ENCODE peak calls at places on chromosomes 12 and 14, in eight cellular contexts. F is adrenal gland; K is keratinocyte; O is HCT116; Q is CD4-positive, CD25-positive, alpha-beta regulatory T cell; S is pancreas; C is A673; D is heart right ventricle. Z is an unnamed sample. For H3K36me3, the result is how much of the 10 kb centered on the place peaks cover.

GRCh38 chr14:71331393-71331792 is 424.1 kb downstream of the PCNX1 start:
- DNase-seq in O (no peak), S (no peak), D (no peak), K (no peak), C (no peak), Q (no peak), F (no peak), Z (no peak)

GRCh38 chr12:111978545-111978944 is 34.4 kb downstream of the TMEM116 start:
- DNase-seq in C (no peak), F (no peak), D (no peak), Q (no peak), K (no peak), S (no peak), O (no peak), Z (no peak)

GRCh38 chr14:96261053-96261452 is 5.0 kb downstream of the BDKRB1 start:
- DNase-seq in C (no peak), F (no peak), O (no peak), K (no peak), Q (no peak), D (no peak), S (no peak), Z (no peak)

GRCh38 chr12:48681416-48681737 is 661 bp downstream of the KANSL2 start:
- DNase-seq in O (no peak), C (no peak), F (no peak), S (no peak), D (no peak), Q (no peak), K (no peak), Z (no peak)

GRCh38 chr14:53620325-53620716 is 336.3 kb downstream of the BMP4 start:
- DNase-seq in D (no peak), Q (no peak), S (no peak), F (no peak), K (no peak), C (no peak), O (no peak), Z (no peak)

GRCh38 chr14:64604001-64604400 is 54.2 kb downstream of the PPP1R36 start:
- DNase-seq in K (no peak), C (no peak), F (no peak), S (no peak), Q (no peak), D (no peak), O (no peak), Z (no peak)

GRCh38 chr12:20058068-20058467 is 310.3 kb upstream of the PDE3A start:
- DNase-seq in C (no peak), F (no peak), K (no peak), D (no peak), Q (no peak), S (no peak), O (no peak), Z (no peak)

GRCh38 chr14:38721822-38722431 is 381.1 kb downstream of the SEC23A start:
- DNase-seq in S (peak), K (no peak), F (peak), C (peak), Q (no peak), D (peak), O (peak), Z (peak)

GRCh38 chr14:105141026-105141425 is 27.6 kb downstream of the JAG2 start:
- DNase-seq in K (no peak), O (no peak), C (no peak), S (no peak), F (no peak), Q (no peak), D (no peak), Z (peak)

GRCh38 chr12:111728795-111729194 is 37.9 kb upstream of the ALDH2 start:
- DNase-seq in K (no peak), C (no peak), O (no peak), Q (no peak), D (no peak), F (no peak), S (no peak), Z (no peak)

GRCh38 chr14:43894534-43894933 is 612.5 kb downstream of the FSCB start:
- DNase-seq in F (no peak), K (no peak), D (no peak), C (peak), S (no peak), Q (no peak), O (peak), Z (no peak)

GRCh38 chr12:89844539-89844938 is 135.9 kb upstream of the ATP2B1 start:
- DNase-seq in C (no peak), S (no peak), F (no peak), O (no peak), Q (no peak), D (no peak), K (no peak), Z (no peak)

GRCh38 chr12:111182391-111182790 is 186.5 kb downstream of the PHETA1 start:
- DNase-seq in Q (no peak), S (no peak), K (no peak), C (no peak), D (no peak), O (no peak), F (no peak), Z (no peak)

GRCh38 chr12:124379938-124380754 is 85.3 kb downstream of the RFLNA start:
- DNase-seq in S (no peak), F (peak), O (no peak), D (peak), Q (no peak), C (no peak), K (no peak), Z (peak)

GRCh38 chr12:100199347-100200136 is 1.1 kb upstream of the ACTR6 start:
- DNase-seq in O (peak), S (peak), Q (peak), F (peak), K (no peak), D (peak), C (peak), Z (peak)

GRCh38 chr12:70985850-70986249 is 65.3 kb upstream of the PTPRR start:
- DNase-seq in Q (no peak), S (no peak), F (no peak), D (no peak), C (no peak), O (no peak), K (no peak), Z (no peak)

GRCh38 chr14:64695071-64695470 is 9.2 kb upstream of the PLEKHG3 start:
- DNase-seq in D (no peak), C (no peak), S (no peak), O (no peak), Q (no peak), K (no peak), F (no peak), Z (no peak)

GRCh38 chr14:95191445-95192199 is 34.3 kb upstream of the DICER1 start:
- DNase-seq in D (no peak), S (no peak), F (no peak), C (no peak), K (no peak), Q (no peak), O (no peak), Z (no peak)

GRCh38 chr12:59194794-59195193 is 274.5 kb upstream of the LRIG3 start:
- DNase-seq in F (no peak), Q (no peak), D (no peak), S (no peak), C (no peak), K (no peak), O (no peak), Z (no peak)

GRCh38 chr12:71731439-71732356 is 23.0 kb upstream of the RAB21 start:
- DNase-seq in Q (no peak), C (peak), D (no peak), O (no peak), S (no peak), F (no peak), K (no peak), Z (no peak)

GRCh38 chr12:89993632-89994031 is 285.0 kb upstream of the ATP2B1 start:
- DNase-seq in Q (no peak), F (no peak), D (no peak), O (no peak), S (no peak), C (no peak), K (no peak), Z (no peak)

GRCh38 chr14:61480704-61481285 is 159.4 kb downstream of the PRKCH start:
- DNase-seq in C (no peak), D (no peak), Q (no peak), F (no peak), K (no peak), O (no peak), S (no peak), Z (no peak)

GRCh38 chr12:15788266-15789214 is 648 bp downstream of the EPS8 start:
- DNase-seq in S (peak), C (peak), O (peak), F (peak), Q (no peak), D (peak), K (no peak), Z (peak)

GRCh38 chr12:24852420-24852819 is 96.5 kb downstream of the BCAT1 start:
- DNase-seq in O (no peak), S (no peak), Q (no peak), C (no peak), F (no peak), D (no peak), K (no peak), Z (no peak)

GRCh38 chr12:106551410-106551809 is 31.4 kb upstream of the RFX4 start:
- DNase-seq in Q (no peak), C (peak), F (no peak), O (no peak), S (no peak), D (no peak), K (no peak), Z (no peak)

GRCh38 chr12:12365442-12365802 is 8.5 kb downstream of the BORCS5 start:
- DNase-seq in D (no peak), K (no peak), Q (no peak), S (no peak), F (no peak), C (no peak), O (no peak), Z (no peak)

GRCh38 chr12:122356192-122356635 is 66.3 kb downstream of the CLIP1 start:
- DNase-seq in O (peak), C (peak), K (peak), F (peak), S (no peak), D (no peak), Q (peak), Z (no peak)

GRCh38 chr12:29282452-29282851 is 98.5 kb downstream of the ERGIC2 start:
- DNase-seq in D (no peak), S (no peak), C (peak), K (no peak), Q (no peak), F (no peak), O (no peak), Z (no peak)

GRCh38 chr12:1094714-1095113 is 103.7 kb downstream of the ERC1 start:
- DNase-seq in S (no peak), O (no peak), D (no peak), K (no peak), C (no peak), Q (no peak), F (no peak), Z (no peak)

DNA sequence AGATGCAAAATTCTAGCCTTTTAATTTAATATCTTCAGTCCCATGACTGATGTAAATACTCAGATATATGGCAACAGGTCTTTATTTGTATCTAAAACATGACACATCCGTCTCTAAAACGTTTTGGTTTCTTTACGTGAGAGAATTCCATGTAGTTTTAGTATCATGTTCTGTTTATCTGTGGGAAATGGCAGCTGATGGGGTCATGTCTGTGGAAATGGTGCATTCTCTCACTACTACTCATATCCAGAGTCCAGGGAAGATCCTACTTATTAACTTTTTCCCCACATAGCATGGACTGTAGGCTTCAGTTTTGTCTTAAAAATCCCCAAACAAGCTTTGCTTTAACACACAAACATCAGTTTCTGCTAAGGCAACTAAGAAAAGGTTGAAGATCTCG is 53.8 kb downstream of the SPTLC2 start:
- DNase-seq in D (no peak), S (no peak), K (no peak), O (no peak), F (no peak), Q (no peak), C (no peak), Z (no peak)
- H3K36me3 ChIP-seq in D (half or more), S (under half), K (under half), O (under half), F (under half), Q (under half), C (under half), Z (under half)

GRCh38 chr12:128025856-128026255 is 241.1 kb upstream of the TMEM132C start:
- DNase-seq in D (no peak), C (no peak), F (no peak), O (no peak), Q (no peak), S (no peak), K (no peak), Z (no peak)
- H3K36me3 ChIP-seq in D (under half), C (under half), F (under half), O (under half), Q (under half), S (under half), K (under half), Z (under half)

GRCh38 chr12:6469092-6469491 is 1.4 kb downstream of the VAMP1 start:
- DNase-seq in O (no peak), C (no peak), F (peak), D (no peak), K (no peak), S (no peak), Q (no peak), Z (no peak)
- H3K36me3 ChIP-seq in O (under half), C (under half), F (under half), D (under half), K (under half), S (under half), Q (under half), Z (under half)

GRCh38 chr14:101964297-101965144 is at the start of gene DYNC1H1:
- DNase-seq in D (peak), C (peak), K (peak), S (peak), Q (peak), F (peak), O (peak), Z (peak)

GRCh38 chr14:101968186-101968585 is 3.8 kb downstream of the DYNC1H1 start:
- DNase-seq in F (peak), D (no peak), C (no peak), S (no peak), K (no peak), O (no peak), Q (no peak), Z (no peak)

GRCh38 chr14:101966742-101967141 is 2.4 kb downstream of the DYNC1H1 start:
- DNase-seq in D (no peak), C (no peak), O (no peak), Q (no peak), S (no peak), K (no peak), F (no peak), Z (no peak)

GRCh38 chr14:101965145-101965531 is 765 bp downstream of the DYNC1H1 start:
- DNase-seq in F (peak), D (peak), S (peak), K (no peak), Q (peak), C (peak), O (peak), Z (peak)

GRCh38 chr14:101965796-101966718 is 1.7 kb downstream of the DYNC1H1 start:
- DNase-seq in K (no peak), C (no peak), O (no peak), D (no peak), F (peak), Q (no peak), S (no peak), Z (no peak)
- H3K36me3 ChIP-seq in K (under half), C (under half), O (under half), D (under half), F (under half), Q (under half), S (under half), Z (under half)

DNA sequence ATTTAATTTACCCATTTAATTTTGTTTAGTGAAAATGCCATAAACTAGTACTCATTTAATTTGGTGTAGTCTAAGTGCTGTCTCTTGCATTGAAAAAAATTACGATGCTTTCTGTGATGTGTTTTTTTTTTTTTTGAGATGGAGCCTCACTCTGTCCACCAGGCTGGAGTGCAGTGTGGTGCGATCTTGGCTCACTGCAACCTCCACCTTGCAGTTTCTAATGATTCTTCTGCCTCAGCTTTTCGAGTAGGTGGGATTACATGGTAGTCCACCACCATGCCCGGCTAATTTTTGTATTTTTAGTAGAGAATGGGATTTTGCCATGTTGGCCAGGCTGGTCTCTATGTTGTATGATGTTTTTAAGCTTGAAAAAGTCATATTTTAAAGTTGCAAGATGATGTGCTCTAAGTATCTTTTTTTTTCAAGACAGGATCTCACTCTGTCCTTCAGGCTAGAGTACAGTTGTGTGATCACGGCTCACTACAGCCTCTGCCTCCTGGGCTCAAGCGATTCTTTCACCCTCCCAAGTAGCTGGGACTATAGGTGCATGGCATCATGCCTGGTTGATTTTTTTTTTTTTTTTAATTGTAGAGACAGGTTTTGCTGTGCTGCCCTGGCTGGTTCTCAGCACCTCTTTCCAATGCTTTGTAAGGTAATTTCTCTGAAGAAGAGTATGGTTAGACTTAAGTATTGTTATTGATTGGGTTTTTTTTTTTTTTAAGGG is 8.6 kb downstream of the LRRC10 start:
- DNase-seq in D (no peak), O (no peak), K (no peak), C (no peak), S (no peak), Q (no peak), F (no peak), Z (no peak)
- H3K36me3 ChIP-seq in D (half or more), O (under half), K (under half), C (half or more), S (under half), Q (half or more), F (under half), Z (under half)

GRCh38 chr12:109919466-109919865 is 19.4 kb downstream of the TCHP start:
- DNase-seq in D (no peak), S (no peak), K (no peak), C (no peak), O (no peak), F (no peak), Q (no peak), Z (no peak)
- H3K36me3 ChIP-seq in D (half or more), S (under half), K (under half), C (under half), O (under half), F (under half), Q (half or more), Z (under half)

GRCh38 chr12:6676962-6677361 is 12.2 kb downstream of the ZNF384 start:
- DNase-seq in Q (no peak), D (no peak), O (no peak), F (no peak), S (no peak), K (no peak), C (no peak), Z (no peak)
- H3K36me3 ChIP-seq in Q (half or more), D (half or more), O (half or more), F (under half), S (under half), K (under half), C (half or more), Z (under half)

GRCh38 chr12:2325501-2325900 is 272.7 kb downstream of the CACNA1C start:
- DNase-seq in Q (no peak), F (no peak), O (no peak), D (no peak), S (no peak), C (no peak), K (no peak), Z (no peak)

GRCh38 chr12:2326470-2326869 is 273.7 kb downstream of the CACNA1C start:
- DNase-seq in K (no peak), O (no peak), C (no peak), S (peak), D (no peak), Q (no peak), F (no peak), Z (no peak)

GRCh38 chr12:2323538-2324261 is 270.9 kb downstream of the CACNA1C start:
- DNase-seq in C (no peak), Q (no peak), D (no peak), K (no peak), S (no peak), F (no peak), O (no peak), Z (no peak)

GRCh38 chr12:2322554-2323120 is 269.9 kb downstream of the CACNA1C start:
- DNase-seq in C (no peak), Q (no peak), F (no peak), D (no peak), S (no peak), K (no peak), O (no peak), Z (no peak)

DNA sequence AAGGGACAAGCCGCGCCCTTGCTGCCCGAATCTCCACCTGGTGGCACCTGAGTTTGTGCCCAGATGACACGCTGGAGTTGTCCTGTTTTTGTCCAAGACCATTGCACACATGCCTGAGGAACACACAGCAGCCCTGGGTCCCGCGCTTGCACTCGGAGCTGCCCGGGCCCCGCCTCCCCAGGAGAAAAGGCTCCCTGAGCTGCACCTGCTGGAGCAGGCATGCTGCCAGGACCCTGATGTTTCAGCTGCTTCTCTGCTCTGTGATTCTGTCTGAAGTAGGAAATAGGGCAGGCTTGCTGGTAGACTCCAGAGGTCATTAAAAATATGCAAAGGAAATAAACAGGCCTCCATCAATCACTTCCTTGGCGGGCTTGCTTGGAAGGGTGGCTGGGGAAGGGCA is 271.6 kb downstream of the CACNA1C start:
- DNase-seq in O (no peak), K (no peak), C (peak), F (peak), D (no peak), Q (no peak), S (peak), Z (no peak)
- H3K36me3 ChIP-seq in O (under half), K (under half), C (under half), F (under half), D (under half), Q (under half), S (under half), Z (under half)

Z was measured in breast epithelium.